ENCODE peak calls at places on chromosomes 7 and 10, in eight cellular contexts. A is IMR-90, W is BE2C, U is choroid plexus epithelial cell, N is mammary epithelial cell, D is left ventricle myocardium inferior, C is type B pancreatic cell, J is GM13977. R is an unnamed sample.

GRCh38 chr7:36264123-36264916 is 111.3 kb downstream of the EEPD1 start:
- DNase-seq in A (peak), W (no peak), U (no peak), N (no peak), D (no peak), C (no peak), J (no peak), R (no peak)

GRCh38 chr7:18927134-18927533 is 190.3 kb downstream of the TWIST1 start:
- DNase-seq in A (peak), W (no peak), U (peak), N (no peak), D (no peak), C (no peak), J (no peak), R (no peak)

GRCh38 chr10:108812296-108812695 is 1111.0 kb downstream of the XPNPEP1 start:
- DNase-seq in A (no peak), W (no peak), U (no peak), N (no peak), D (no peak), C (no peak), J (no peak), R (no peak)

GRCh38 chr7:27343804-27344203 is 101.2 kb downstream of the EVX1 start:
- DNase-seq in A (no peak), W (no peak), U (no peak), N (no peak), D (no peak), C (no peak), J (no peak), R (no peak)

GRCh38 chr10:99872367-99873162 is 90.1 kb downstream of the ABCC2 start:
- DNase-seq in A (peak), W (no peak), U (peak), N (peak), D (no peak), C (no peak), J (no peak), R (no peak)

GRCh38 chr7:1160665-1161010 is 642 bp upstream of the ZFAND2A start:
- DNase-seq in A (no peak), W (no peak), U (no peak), N (peak), D (no peak), C (no peak), J (peak), R (peak)

GRCh38 chr10:77667426-77668324 is 30.1 kb upstream of the KCNMA1 start:
- DNase-seq in A (no peak), W (peak), U (no peak), N (no peak), D (no peak), C (no peak), J (no peak), R (no peak)

GRCh38 chr10:78476156-78476555 is 442.5 kb downstream of the RPS24 start:
- DNase-seq in A (no peak), W (no peak), U (no peak), N (no peak), D (no peak), C (no peak), J (no peak), R (no peak)

GRCh38 chr10:15719062-15719898 is 442 bp downstream of the ITGA8 start:
- DNase-seq in A (no peak), W (peak), U (no peak), N (peak), D (no peak), C (peak), J (peak), R (peak)

GRCh38 chr10:104614245-104614831 is 26.8 kb upstream of the SORCS3 start:
- DNase-seq in A (peak), W (peak), U (peak), N (peak), D (no peak), C (no peak), J (peak), R (peak)

GRCh38 chr10:7686351-7687171 is 16.6 kb upstream of the ITIH2 start:
- DNase-seq in A (no peak), W (no peak), U (no peak), N (no peak), D (no peak), C (no peak), J (no peak), R (no peak)

GRCh38 chr7:27182285-27182827 is 2.7 kb downstream of the HOXA11 start:
- DNase-seq in A (no peak), W (no peak), U (no peak), N (no peak), D (no peak), C (peak), J (no peak), R (peak)

GRCh38 chr10:54368984-54369383 is 432.0 kb downstream of the PCDH15 start:
- DNase-seq in A (no peak), W (no peak), U (no peak), N (no peak), D (no peak), C (no peak), J (no peak), R (no peak)
- TF ChIP-seq CTCF in A (no peak), W (peak), U (no peak), N (no peak), D (no peak), C (peak), J (no peak), R (no peak)

GRCh38 chr7:106978425-106979386 is 65.8 kb upstream of the PRKAR2B start:
- DNase-seq in A (no peak), W (no peak), U (no peak), N (no peak), D (no peak), C (no peak), J (no peak), R (no peak)

GRCh38 chr7:106980358-106980685 is 64.2 kb upstream of the PRKAR2B start:
- DNase-seq in A (no peak), W (no peak), U (no peak), N (no peak), D (no peak), C (no peak), J (no peak), R (no peak)

GRCh38 chr7:106979551-106980357 is 64.8 kb upstream of the PRKAR2B start:
- DNase-seq in A (no peak), W (no peak), U (no peak), N (no peak), D (no peak), C (no peak), J (no peak), R (no peak)

GRCh38 chr7:106984034-106984433 is 60.5 kb upstream of the PRKAR2B start:
- DNase-seq in A (no peak), W (no peak), U (no peak), N (no peak), D (no peak), C (no peak), J (no peak), R (no peak)

DNA sequence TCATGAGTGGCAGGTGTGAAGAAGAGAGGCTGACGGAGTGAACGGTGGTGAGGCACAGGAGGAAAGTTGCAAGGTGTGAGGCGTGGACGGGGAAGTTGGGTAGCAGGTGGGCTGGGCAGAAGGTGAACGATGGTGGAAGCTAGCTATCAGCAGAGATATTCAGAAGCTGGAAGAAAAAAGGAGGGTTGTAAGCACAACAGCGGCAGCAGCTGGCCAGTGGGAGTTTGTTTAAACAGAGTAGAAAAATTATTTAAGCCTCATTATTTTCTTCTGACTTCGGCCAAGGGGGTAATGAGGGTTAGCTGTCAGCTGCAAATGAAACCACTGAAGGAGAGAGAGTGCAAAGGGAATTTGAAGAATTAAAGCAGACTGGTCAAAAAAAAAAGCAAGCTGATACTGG is 62.1 kb upstream of the PRKAR2B start:
- DNase-seq in A (peak), W (no peak), U (no peak), N (no peak), D (no peak), C (no peak), J (no peak), R (no peak)
- TF ChIP-seq CTCF in A (no peak), W (no peak), U (no peak), N (no peak), D (no peak), C (no peak), J (no peak), R (no peak)

GRCh38 chr10:119299531-119299930 is 92.2 kb downstream of the GRK5 start:
- DNase-seq in A (no peak), W (no peak), U (peak), N (no peak), D (no peak), C (no peak), J (no peak), R (no peak)
- TF ChIP-seq CTCF in A (no peak), W (peak), U (peak), N (no peak), D (no peak), C (no peak), J (peak), R (no peak)

DNA sequence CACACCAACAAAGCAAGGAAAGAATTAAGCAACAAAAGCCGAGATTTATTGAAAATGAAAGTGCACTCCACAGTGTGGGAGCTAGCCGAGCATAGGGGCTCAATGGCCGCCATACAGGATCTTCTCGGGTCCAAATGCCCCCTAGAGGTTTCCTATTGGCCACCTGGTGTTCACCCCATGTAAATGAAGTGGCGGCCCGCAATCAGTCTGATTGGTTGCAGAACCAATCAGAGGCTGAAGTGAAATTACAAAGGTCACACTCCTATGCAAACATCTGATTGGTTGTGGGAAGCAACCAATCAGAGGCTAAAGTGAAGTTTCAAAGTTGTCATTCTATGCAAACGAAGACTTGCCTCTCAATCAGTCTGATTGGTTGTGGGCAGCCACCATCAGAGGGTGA is 61.8 kb upstream of the SLC35B4 start:
- DNase-seq in A (no peak), W (no peak), U (no peak), N (no peak), D (no peak), C (no peak), J (no peak), R (no peak)
- TF ChIP-seq CTCF in A (no peak), W (peak), U (no peak), N (peak), D (no peak), C (peak), J (no peak), R (no peak)

GRCh38 chr10:86364551-86365345 is 1.8 kb downstream of the GRID1 start:
- DNase-seq in A (no peak), W (peak), U (no peak), N (no peak), D (no peak), C (no peak), J (no peak), R (peak)

GRCh38 chr10:86366902-86367338 is 325 bp upstream of the GRID1 start:
- DNase-seq in A (no peak), W (no peak), U (no peak), N (no peak), D (no peak), C (no peak), J (no peak), R (no peak)

GRCh38 chr10:86367339-86367951 is 850 bp upstream of the GRID1 start:
- DNase-seq in A (no peak), W (no peak), U (peak), N (no peak), D (no peak), C (no peak), J (no peak), R (peak)

GRCh38 chr10:86365346-86366032 is 1.1 kb downstream of the GRID1 start:
- DNase-seq in A (no peak), W (no peak), U (peak), N (no peak), D (no peak), C (no peak), J (peak), R (peak)

GRCh38 chr10:86366033-86366901 is at the start of gene GRID1:
- DNase-seq in A (no peak), W (peak), U (peak), N (no peak), D (no peak), C (no peak), J (peak), R (peak)
- TF ChIP-seq CTCF in A (no peak), W (no peak), U (no peak), N (no peak), D (peak), C (peak), J (no peak), R (no peak)

R was measured in glutamatergic neuron.